ENCODE peak calls at places on chromosomes 2 and 18, in five cellular contexts. B, D, W, N and S are unnamed samples. For H3K4me1 and H3K9me3, the result is how much of the 10 kb centered on the place peaks cover.

GRCh38 chr2:172311921-172312345 is 115.5 kb upstream of the ITGA6 start:
- DNase-seq in B (peak), W (no peak), D (peak), N (no peak), S (no peak)

GRCh38 chr2:216535454-216535995 is 36.9 kb downstream of the RPL37A start:
- DNase-seq in B (peak), D (peak), W (peak), N (no peak), S (no peak)

GRCh38 chr2:43927442-43927841 is 68.3 kb downstream of the LRPPRC start:
- DNase-seq in W (no peak), B (no peak), N (no peak), D (no peak), S (no peak)

GRCh38 chr2:162103443-162104009 is 29.5 kb upstream of the DPP4 start:
- DNase-seq in D (peak), W (no peak), B (no peak), N (no peak), S (no peak)

GRCh38 chr2:164363646-164364045 is 257.6 kb downstream of the GRB14 start:
- DNase-seq in N (no peak), W (no peak), B (no peak), D (no peak), S (no peak)

GRCh38 chr2:215537621-215538020 is 101.8 kb upstream of the FN1 start:
- DNase-seq in D (no peak), B (no peak), N (no peak), W (no peak), S (no peak)

GRCh38 chr2:141942006-141942789 is 188.6 kb downstream of the LRP1B start:
- DNase-seq in N (no peak), D (no peak), B (no peak), W (no peak), S (no peak)

GRCh38 chr18:26792661-26793060 is 72.8 kb downstream of the AQP4 start:
- DNase-seq in W (no peak), N (no peak), B (no peak), D (no peak), S (no peak)

GRCh38 chr2:162838141-162838500 is 446 bp downstream of the KCNH7 start:
- DNase-seq in N (no peak), B (no peak), W (no peak), D (no peak), S (no peak)

GRCh38 chr2:239355724-239356123 is 45.1 kb downstream of the HDAC4 start:
- DNase-seq in N (no peak), W (no peak), B (no peak), D (no peak), S (no peak)

DNA sequence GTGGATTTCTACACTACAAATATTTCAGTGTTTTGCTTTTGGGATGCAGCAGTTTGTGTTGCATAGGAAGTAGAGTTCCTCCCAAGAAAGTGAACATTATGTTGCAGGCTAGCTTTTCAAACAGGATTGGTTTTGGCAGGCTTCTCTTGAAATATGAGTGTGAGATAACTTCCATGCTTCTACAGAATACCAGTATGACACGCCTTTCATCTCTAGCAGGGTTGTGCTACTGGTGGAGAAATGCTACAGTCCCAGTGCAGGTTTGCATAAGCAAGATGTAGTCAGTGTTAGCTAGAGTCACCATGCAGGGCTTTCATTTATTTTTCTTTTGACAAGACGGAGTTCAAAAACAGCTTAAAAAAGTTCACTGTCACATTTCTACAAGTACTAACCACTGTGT is 17.1 kb upstream of the CAVIN2 start:
- DNase-seq in W (no peak), N (no peak), B (no peak), D (no peak), S (no peak)
- H3K4me1 ChIP-seq in W (under half), N (under half), B (under half), D (under half), S (under half)

GRCh38 chr2:72090271-72090720 is 57.4 kb downstream of the CYP26B1 start:
- DNase-seq in N (no peak), B (peak), W (no peak), D (no peak), S (no peak)
- H3K9me3 ChIP-seq in N (under half), B (under half), W (under half), D (under half), S (under half)

GRCh38 chr2:102110596-102111334 is 31.8 kb upstream of the IL1R1 start:
- DNase-seq in D (peak), N (no peak), B (no peak), W (no peak), S (no peak)

GRCh38 chr2:102109016-102109415 is 33.5 kb upstream of the IL1R1 start:
- DNase-seq in W (no peak), N (no peak), B (no peak), D (no peak), S (no peak)

GRCh38 chr2:102110168-102110567 is 32.4 kb upstream of the IL1R1 start:
- DNase-seq in N (no peak), W (no peak), D (peak), B (no peak), S (no peak)

GRCh38 chr2:102106133-102106556 is 36.4 kb upstream of the IL1R1 start:
- DNase-seq in D (peak), B (no peak), N (peak), W (no peak), S (no peak)

DNA sequence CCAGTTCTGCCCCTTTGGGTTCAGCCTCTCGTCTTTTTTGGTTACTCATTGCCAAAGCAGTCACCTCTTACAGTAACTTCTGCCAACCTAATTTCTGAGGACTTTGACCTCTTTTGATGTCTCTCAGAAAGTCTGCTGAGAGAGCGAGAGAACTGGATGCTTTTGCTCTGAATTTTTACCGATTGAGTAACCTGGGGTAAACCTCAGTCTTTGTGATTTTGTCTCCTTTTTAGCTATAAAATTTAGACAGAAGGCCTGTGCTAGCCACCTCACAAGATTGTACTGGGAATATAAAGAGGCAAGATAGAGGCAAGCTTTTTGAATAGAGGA is 34.8 kb upstream of the IL1R1 start:
- DNase-seq in B (no peak), N (peak), D (no peak), W (no peak), S (no peak)
- H3K4me1 ChIP-seq in B (under half), N (under half), D (half or more), W (under half), S (under half)

GRCh38 chr2:148680462-148680861 is 35.9 kb downstream of the EPC2 start:
- DNase-seq in D (no peak), W (no peak), B (no peak), N (no peak), S (no peak)

GRCh38 chr2:148684507-148684906 is 40.0 kb downstream of the EPC2 start:
- DNase-seq in D (no peak), B (no peak), W (no peak), N (no peak), S (no peak)

GRCh38 chr2:148675708-148676107 is 31.2 kb downstream of the EPC2 start:
- DNase-seq in D (no peak), N (no peak), W (no peak), B (no peak), S (no peak)

GRCh38 chr2:148681443-148681842 is 36.9 kb downstream of the EPC2 start:
- DNase-seq in D (no peak), B (no peak), N (no peak), W (no peak), S (no peak)
- H3K9me3 ChIP-seq in D (under half), B (under half), N (under half), W (under half), S (under half)

GRCh38 chr2:237042101-237042500 is 43.6 kb upstream of the COPS8 start:
- DNase-seq in N (no peak), B (no peak), W (no peak), D (no peak), S (no peak)

GRCh38 chr2:237048595-237048994 is 37.1 kb upstream of the COPS8 start:
- DNase-seq in B (no peak), D (no peak), N (no peak), W (no peak), S (no peak)

GRCh38 chr2:237041231-237041630 is 44.5 kb upstream of the COPS8 start:
- DNase-seq in N (no peak), D (peak), W (no peak), B (no peak), S (no peak)

GRCh38 chr2:237045449-237045848 is 40.2 kb upstream of the COPS8 start:
- DNase-seq in D (no peak), B (no peak), N (no peak), W (no peak), S (no peak)
- H3K4me1 ChIP-seq in D (under half), B (under half), N (under half), W (under half), S (under half)

GRCh38 chr2:228869601-228870264 is 401.4 kb downstream of the PID1 start:
- DNase-seq in W (no peak), B (no peak), D (no peak), N (no peak), S (no peak)
- H3K9me3 ChIP-seq in W (under half), B (under half), D (under half), N (under half), S (under half)

GRCh38 chr2:217995741-217996141 is 7.1 kb downstream of the TNS1 start:
- DNase-seq in D (no peak), W (peak), B (no peak), N (peak), S (no peak)
- H3K4me1 ChIP-seq in D (under half), W (under half), B (under half), N (under half), S (half or more)

GRCh38 chr2:148702475-148702874 is 57.9 kb downstream of the EPC2 start:
- DNase-seq in N (no peak), B (no peak), D (no peak), W (no peak), S (no peak)
- H3K9me3 ChIP-seq in N (under half), B (under half), D (under half), W (under half), S (under half)

GRCh38 chr2:67393237-67393636 is 3.9 kb upstream of the ETAA1 start:
- DNase-seq in N (no peak), D (no peak), W (no peak), B (no peak), S (no peak)
- H3K4me1 ChIP-seq in N (under half), D (under half), W (under half), B (under half), S (under half)

GRCh38 chr18:78496095-78496494 is 483.5 kb upstream of the SALL3 start:
- DNase-seq in N (no peak), D (peak), B (no peak), W (no peak), S (no peak)
- H3K9me3 ChIP-seq in N (under half), D (under half), B (under half), W (under half), S (under half)